ENCODE peak calls at places on chromosomes 7 and 10, in six cellular contexts. One of them, this sample, is unnamed.

GRCh38 chr7:132789281-132789680 is 213.0 kb upstream of the PLXNA4 start:
- DNase-seq in cardiac fibroblast: peak; percentile 38
- DNase-seq in HT-29: no peak
- DNase-seq in iPS DF 6.9: no peak
- DNase-seq in pancreas: no peak
- DNase-seq in fibroblast of the aortic adventitia: no peak
- DNase-seq in this sample: no peak

GRCh38 chr7:21256310-21256877 is 171.5 kb upstream of the SP4 start:
- DNase-seq in cardiac fibroblast: peak; percentile 58
- DNase-seq in HT-29: peak; percentile 70
- DNase-seq in iPS DF 6.9: no peak
- DNase-seq in pancreas: no peak
- DNase-seq in fibroblast of the aortic adventitia: peak; percentile 70
- DNase-seq in this sample: peak; percentile 21

GRCh38 chr10:29619273-29619672 is 15.5 kb downstream of the SVIL start:
- DNase-seq in cardiac fibroblast: peak; percentile 61
- DNase-seq in HT-29: no peak
- DNase-seq in iPS DF 6.9: no peak
- DNase-seq in pancreas: no peak
- DNase-seq in fibroblast of the aortic adventitia: peak; percentile 74
- DNase-seq in this sample: no peak

GRCh38 chr10:77049146-77049545 is 588.5 kb downstream of the KCNMA1 start:
- DNase-seq in cardiac fibroblast: no peak
- DNase-seq in HT-29: no peak
- DNase-seq in iPS DF 6.9: no peak
- DNase-seq in pancreas: no peak
- DNase-seq in fibroblast of the aortic adventitia: no peak
- DNase-seq in this sample: no peak

GRCh38 chr7:8056431-8056830 is 87.8 kb downstream of the GLCCI1 start:
- DNase-seq in cardiac fibroblast: no peak
- DNase-seq in HT-29: no peak
- DNase-seq in iPS DF 6.9: no peak
- DNase-seq in pancreas: no peak
- DNase-seq in fibroblast of the aortic adventitia: no peak
- DNase-seq in this sample: no peak

GRCh38 chr7:22333680-22334141 is 23.2 kb downstream of the RAPGEF5 start:
- DNase-seq in cardiac fibroblast: no peak
- DNase-seq in HT-29: no peak
- DNase-seq in iPS DF 6.9: no peak
- DNase-seq in pancreas: peak; percentile 34
- DNase-seq in fibroblast of the aortic adventitia: no peak
- DNase-seq in this sample: no peak

GRCh38 chr7:129569326-129569725 is 42.2 kb upstream of the NRF1 start:
- DNase-seq in cardiac fibroblast: no peak
- DNase-seq in HT-29: no peak
- DNase-seq in iPS DF 6.9: no peak
- DNase-seq in pancreas: no peak
- DNase-seq in fibroblast of the aortic adventitia: no peak
- DNase-seq in this sample: no peak

GRCh38 chr7:43196379-43196778 is 83.9 kb downstream of the HECW1 start:
- DNase-seq in cardiac fibroblast: no peak
- DNase-seq in HT-29: no peak
- DNase-seq in iPS DF 6.9: no peak
- DNase-seq in pancreas: no peak
- DNase-seq in fibroblast of the aortic adventitia: no peak
- DNase-seq in this sample: no peak

GRCh38 chr7:100929811-100930174 is 19.5 kb upstream of the MUC3A start:
- DNase-seq in cardiac fibroblast: no peak
- DNase-seq in HT-29: no peak
- DNase-seq in iPS DF 6.9: no peak
- DNase-seq in pancreas: no peak
- DNase-seq in fibroblast of the aortic adventitia: no peak
- DNase-seq in this sample: no peak

GRCh38 chr7:127938588-127938987 is 92.6 kb downstream of the LRRC4 start:
- DNase-seq in cardiac fibroblast: peak; percentile 72
- DNase-seq in HT-29: no peak
- DNase-seq in iPS DF 6.9: no peak
- DNase-seq in pancreas: no peak
- DNase-seq in fibroblast of the aortic adventitia: peak; percentile 83
- DNase-seq in this sample: no peak

This sample was measured in GM12864.